ENCODE peak calls at places on chromosome 15, in six cellular contexts. One of them, this sample, is unnamed.

GRCh38 chr15:85306946-85307686 is 73.3 kb upstream of the AKAP13 start:
- DNase-seq in left lung: no peak
- DNase-seq in mammary epithelial cell: no peak
- DNase-seq in upper lobe of right lung: no peak
- DNase-seq in lower lobe of right lung: no peak
- DNase-seq in CD8-positive, alpha-beta T cell: no peak
- DNase-seq in this sample: no peak

GRCh38 chr15:90407871-90408317 is 19.9 kb downstream of the IQGAP1 start:
- DNase-seq in left lung: no peak
- DNase-seq in mammary epithelial cell: no peak
- DNase-seq in upper lobe of right lung: no peak
- DNase-seq in lower lobe of right lung: no peak
- DNase-seq in CD8-positive, alpha-beta T cell: no peak
- DNase-seq in this sample: no peak

GRCh38 chr15:61186905-61187865 is 41.9 kb downstream of the RORA start:
- DNase-seq in left lung: no peak
- DNase-seq in mammary epithelial cell: no peak
- DNase-seq in upper lobe of right lung: peak; percentile 71
- DNase-seq in lower lobe of right lung: peak; percentile 56
- DNase-seq in CD8-positive, alpha-beta T cell: no peak
- DNase-seq in this sample: no peak

GRCh38 chr15:67146875-67147381 is 81.5 kb downstream of the SMAD3 start:
- DNase-seq in left lung: no peak
- DNase-seq in mammary epithelial cell: peak; percentile 99
- DNase-seq in upper lobe of right lung: no peak
- DNase-seq in lower lobe of right lung: no peak
- DNase-seq in CD8-positive, alpha-beta T cell: peak; percentile 18
- DNase-seq in this sample: no peak

GRCh38 chr15:41561777-41562145 is 2.7 kb downstream of the TYRO3 start:
- DNase-seq in left lung: no peak
- DNase-seq in mammary epithelial cell: no peak
- DNase-seq in upper lobe of right lung: no peak
- DNase-seq in lower lobe of right lung: no peak
- DNase-seq in CD8-positive, alpha-beta T cell: no peak
- DNase-seq in this sample: peak; percentile 50

GRCh38 chr15:52013151-52013791 is 5.7 kb upstream of the MAPK6 start:
- DNase-seq in left lung: no peak
- DNase-seq in mammary epithelial cell: peak; percentile 77
- DNase-seq in upper lobe of right lung: no peak
- DNase-seq in lower lobe of right lung: no peak
- DNase-seq in CD8-positive, alpha-beta T cell: no peak
- DNase-seq in this sample: no peak

GRCh38 chr15:37767841-37768455 is 166.5 kb upstream of the TMCO5A start:
- DNase-seq in left lung: no peak
- DNase-seq in mammary epithelial cell: no peak
- DNase-seq in upper lobe of right lung: no peak
- DNase-seq in lower lobe of right lung: no peak
- DNase-seq in CD8-positive, alpha-beta T cell: no peak
- DNase-seq in this sample: no peak

GRCh38 chr15:69805248-69805953 is 292.3 kb downstream of the TLE3 start:
- DNase-seq in left lung: no peak
- DNase-seq in mammary epithelial cell: peak; percentile 70
- DNase-seq in upper lobe of right lung: no peak
- DNase-seq in lower lobe of right lung: no peak
- DNase-seq in CD8-positive, alpha-beta T cell: no peak
- DNase-seq in this sample: no peak

GRCh38 chr15:49898575-49899283 is 220.3 kb downstream of the ATP8B4 start:
- DNase-seq in left lung: no peak
- DNase-seq in mammary epithelial cell: no peak
- DNase-seq in upper lobe of right lung: no peak
- DNase-seq in lower lobe of right lung: no peak
- DNase-seq in CD8-positive, alpha-beta T cell: no peak
- DNase-seq in this sample: no peak

GRCh38 chr15:60009124-60009523 is 5.0 kb downstream of the FOXB1 start:
- DNase-seq in left lung: no peak
- DNase-seq in mammary epithelial cell: no peak
- DNase-seq in upper lobe of right lung: no peak
- DNase-seq in lower lobe of right lung: no peak
- DNase-seq in CD8-positive, alpha-beta T cell: no peak
- DNase-seq in this sample: no peak

GRCh38 chr15:38176155-38176554 is 76.5 kb upstream of the SPRED1 start:
- DNase-seq in left lung: no peak
- DNase-seq in mammary epithelial cell: peak; percentile 35
- DNase-seq in upper lobe of right lung: no peak
- DNase-seq in lower lobe of right lung: no peak
- DNase-seq in CD8-positive, alpha-beta T cell: no peak
- DNase-seq in this sample: no peak

GRCh38 chr15:88835646-88836045 is 32.4 kb downstream of the ACAN start:
- DNase-seq in left lung: no peak
- DNase-seq in mammary epithelial cell: peak; percentile 80
- DNase-seq in upper lobe of right lung: no peak
- DNase-seq in lower lobe of right lung: no peak
- DNase-seq in CD8-positive, alpha-beta T cell: no peak
- DNase-seq in this sample: no peak

GRCh38 chr15:101127503-101128076 is 124.3 kb downstream of the CHSY1 start:
- DNase-seq in left lung: peak; percentile 73
- DNase-seq in mammary epithelial cell: peak; percentile 37
- DNase-seq in upper lobe of right lung: no peak
- DNase-seq in lower lobe of right lung: peak; percentile 58
- DNase-seq in CD8-positive, alpha-beta T cell: peak; percentile 15
- DNase-seq in this sample: peak; percentile 71

GRCh38 chr15:89461386-89461785 is 35.0 kb downstream of the RHCG start:
- DNase-seq in left lung: no peak
- DNase-seq in mammary epithelial cell: no peak
- DNase-seq in upper lobe of right lung: peak; percentile 42
- DNase-seq in lower lobe of right lung: no peak
- DNase-seq in CD8-positive, alpha-beta T cell: no peak
- DNase-seq in this sample: no peak

GRCh38 chr15:66701422-66702034 is 508 bp upstream of the SMAD6 start:
- DNase-seq in left lung: peak; percentile 68
- DNase-seq in mammary epithelial cell: peak; percentile 59
- DNase-seq in upper lobe of right lung: peak; percentile 82
- DNase-seq in lower lobe of right lung: peak; percentile 70
- DNase-seq in CD8-positive, alpha-beta T cell: peak; percentile 14
- DNase-seq in this sample: no peak

GRCh38 chr15:60477991-60478632 is 830 bp downstream of the ICE2 start:
- DNase-seq in left lung: no peak
- DNase-seq in mammary epithelial cell: peak; percentile 28
- DNase-seq in upper lobe of right lung: no peak
- DNase-seq in lower lobe of right lung: no peak
- DNase-seq in CD8-positive, alpha-beta T cell: no peak
- DNase-seq in this sample: no peak

GRCh38 chr15:28015855-28016254 is 83.3 kb downstream of the OCA2 start:
- DNase-seq in left lung: no peak
- DNase-seq in mammary epithelial cell: no peak
- DNase-seq in upper lobe of right lung: no peak
- DNase-seq in lower lobe of right lung: no peak
- DNase-seq in CD8-positive, alpha-beta T cell: no peak
- DNase-seq in this sample: no peak

GRCh38 chr15:28019594-28020320 is 79.4 kb downstream of the OCA2 start:
- DNase-seq in left lung: no peak
- DNase-seq in mammary epithelial cell: no peak
- DNase-seq in upper lobe of right lung: no peak
- DNase-seq in lower lobe of right lung: no peak
- DNase-seq in CD8-positive, alpha-beta T cell: no peak
- DNase-seq in this sample: no peak

GRCh38 chr15:28014623-28015200 is 84.4 kb downstream of the OCA2 start:
- DNase-seq in left lung: no peak
- DNase-seq in mammary epithelial cell: no peak
- DNase-seq in upper lobe of right lung: no peak
- DNase-seq in lower lobe of right lung: no peak
- DNase-seq in CD8-positive, alpha-beta T cell: no peak
- DNase-seq in this sample: no peak

GRCh38 chr15:28018291-28019044 is 80.6 kb downstream of the OCA2 start:
- DNase-seq in left lung: no peak
- DNase-seq in mammary epithelial cell: no peak
- DNase-seq in upper lobe of right lung: no peak
- DNase-seq in lower lobe of right lung: no peak
- DNase-seq in CD8-positive, alpha-beta T cell: no peak
- DNase-seq in this sample: no peak

DNA sequence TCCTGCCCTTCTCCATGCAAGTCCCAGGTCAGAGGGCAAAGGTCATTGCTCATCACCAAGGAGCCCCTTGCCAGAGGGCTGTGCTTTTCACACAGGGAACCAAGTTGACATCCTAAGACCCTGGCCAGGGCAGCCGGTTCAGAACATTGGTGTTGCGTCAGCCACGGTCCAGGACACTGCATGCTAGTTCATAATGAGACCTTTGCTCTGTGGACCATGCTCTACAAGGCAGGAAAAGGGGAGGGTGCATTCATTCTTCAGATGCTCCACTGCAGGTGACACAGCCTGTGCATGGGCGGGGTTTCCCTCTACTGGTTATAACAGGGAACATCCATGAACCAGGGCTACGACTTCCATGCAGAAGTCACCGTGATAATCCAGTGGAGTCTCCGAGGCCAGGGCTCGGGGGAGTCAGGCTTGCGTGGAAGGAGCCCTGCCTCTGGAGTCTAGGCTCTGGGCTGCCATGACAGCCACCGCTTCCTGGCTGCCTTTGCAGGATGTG is 81.6 kb downstream of the OCA2 start:
- DNase-seq in left lung: no peak
- DNase-seq in mammary epithelial cell: no peak
- DNase-seq in upper lobe of right lung: no peak
- DNase-seq in lower lobe of right lung: no peak
- DNase-seq in CD8-positive, alpha-beta T cell: no peak
- DNase-seq in this sample: no peak
- TF ChIP-seq CTCF in left lung: no peak
- TF ChIP-seq CTCF in mammary epithelial cell: no peak
- TF ChIP-seq CTCF in upper lobe of right lung: no peak
- TF ChIP-seq CTCF in lower lobe of right lung: no peak
- TF ChIP-seq CTCF in CD8-positive, alpha-beta T cell: no peak
- TF ChIP-seq CTCF in this sample: no peak

GRCh38 chr15:91789136-91789535 is 64.4 kb upstream of the SLCO3A1 start:
- DNase-seq in left lung: no peak
- DNase-seq in mammary epithelial cell: no peak
- DNase-seq in upper lobe of right lung: no peak
- DNase-seq in lower lobe of right lung: no peak
- DNase-seq in CD8-positive, alpha-beta T cell: no peak
- DNase-seq in this sample: no peak
- H3K27ac ChIP-seq in left lung: no peak overlapping the region
- H3K27ac ChIP-seq in mammary epithelial cell: no peak overlapping the region
- H3K27ac ChIP-seq in upper lobe of right lung: no peak overlapping the region
- H3K27ac ChIP-seq in lower lobe of right lung: no peak overlapping the region
- H3K27ac ChIP-seq in CD8-positive, alpha-beta T cell: no peak overlapping the region
- H3K27ac ChIP-seq in this sample: no peak overlapping the region

GRCh38 chr15:55552461-55552860 is 35.7 kb downstream of the PYGO1 start:
- DNase-seq in left lung: no peak
- DNase-seq in mammary epithelial cell: no peak
- DNase-seq in upper lobe of right lung: no peak
- DNase-seq in lower lobe of right lung: no peak
- DNase-seq in CD8-positive, alpha-beta T cell: no peak
- DNase-seq in this sample: no peak
- H3K4me1 ChIP-seq in left lung: no peaks in the 10 kb centered on the region
- H3K4me1 ChIP-seq in mammary epithelial cell: no peaks in the 10 kb centered on the region
- H3K4me1 ChIP-seq in upper lobe of right lung: peaks cover 5% of the 10 kb centered on the region
- H3K4me1 ChIP-seq in lower lobe of right lung: no peaks in the 10 kb centered on the region
- H3K4me1 ChIP-seq in CD8-positive, alpha-beta T cell: no peaks in the 10 kb centered on the region
- H3K4me1 ChIP-seq in this sample: no peaks in the 10 kb centered on the region

DNA sequence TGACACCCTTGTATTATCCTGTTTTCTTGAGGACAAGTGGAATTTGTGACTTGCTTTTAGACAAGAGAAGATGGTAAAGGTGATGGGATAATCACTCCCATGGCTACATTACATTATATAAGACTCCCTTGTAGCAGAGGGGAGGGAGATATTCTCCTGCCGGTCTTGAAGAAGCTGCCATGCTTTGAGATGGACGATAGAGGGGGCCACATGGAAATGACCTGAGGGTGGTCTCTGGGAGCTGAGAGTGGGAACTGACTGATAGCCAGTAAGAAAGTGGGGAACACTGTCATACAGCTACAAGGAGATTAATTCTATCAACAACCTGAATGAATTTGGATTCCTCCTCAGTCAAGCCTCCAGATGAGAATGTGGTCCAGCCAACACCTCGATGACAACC is 540.1 kb downstream of the NTRK3 start:
- DNase-seq in left lung: no peak
- DNase-seq in mammary epithelial cell: no peak
- DNase-seq in upper lobe of right lung: no peak
- DNase-seq in lower lobe of right lung: no peak
- DNase-seq in CD8-positive, alpha-beta T cell: no peak
- DNase-seq in this sample: no peak
- TF ChIP-seq CTCF in left lung: no peak
- TF ChIP-seq CTCF in mammary epithelial cell: no peak
- TF ChIP-seq CTCF in upper lobe of right lung: no peak
- TF ChIP-seq CTCF in lower lobe of right lung: no peak
- TF ChIP-seq CTCF in CD8-positive, alpha-beta T cell: no peak
- TF ChIP-seq CTCF in this sample: no peak

GRCh38 chr15:56351362-56351761 is 13.9 kb upstream of the TEX9 start:
- DNase-seq in left lung: no peak
- DNase-seq in mammary epithelial cell: no peak
- DNase-seq in upper lobe of right lung: no peak
- DNase-seq in lower lobe of right lung: no peak
- DNase-seq in CD8-positive, alpha-beta T cell: no peak
- DNase-seq in this sample: no peak

GRCh38 chr15:56353119-56353518 is 12.1 kb upstream of the TEX9 start:
- DNase-seq in left lung: no peak
- DNase-seq in mammary epithelial cell: no peak
- DNase-seq in upper lobe of right lung: no peak
- DNase-seq in lower lobe of right lung: no peak
- DNase-seq in CD8-positive, alpha-beta T cell: no peak
- DNase-seq in this sample: no peak

GRCh38 chr15:56351957-56352506 is 13.2 kb upstream of the TEX9 start:
- DNase-seq in left lung: no peak
- DNase-seq in mammary epithelial cell: no peak
- DNase-seq in upper lobe of right lung: no peak
- DNase-seq in lower lobe of right lung: no peak
- DNase-seq in CD8-positive, alpha-beta T cell: no peak
- DNase-seq in this sample: no peak

GRCh38 chr15:56346414-56346813 is 18.8 kb upstream of the TEX9 start:
- DNase-seq in left lung: no peak
- DNase-seq in mammary epithelial cell: no peak
- DNase-seq in upper lobe of right lung: no peak
- DNase-seq in lower lobe of right lung: no peak
- DNase-seq in CD8-positive, alpha-beta T cell: no peak
- DNase-seq in this sample: no peak

DNA sequence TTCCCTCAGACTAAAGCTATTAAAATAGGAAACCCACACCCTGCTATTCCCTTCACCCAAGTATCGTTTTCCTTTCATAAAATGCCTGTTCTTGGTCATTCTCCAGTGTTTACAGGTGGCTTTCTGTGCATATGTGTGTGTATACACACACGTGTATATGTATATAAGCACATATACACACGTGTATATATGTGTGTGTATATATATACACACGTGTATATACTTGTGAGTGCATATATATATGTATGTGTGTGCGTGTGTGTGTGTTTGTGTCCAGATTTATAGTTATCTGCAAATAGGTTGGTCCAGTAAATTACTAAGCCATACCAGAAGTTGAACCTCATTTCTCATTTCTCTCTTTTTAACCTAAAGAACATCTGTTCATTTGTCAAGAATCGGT is 15.7 kb upstream of the TEX9 start:
- DNase-seq in left lung: no peak
- DNase-seq in mammary epithelial cell: no peak
- DNase-seq in upper lobe of right lung: no peak
- DNase-seq in lower lobe of right lung: no peak
- DNase-seq in CD8-positive, alpha-beta T cell: no peak
- DNase-seq in this sample: no peak
- H3K27ac ChIP-seq in left lung: no peak overlapping the region
- H3K27ac ChIP-seq in mammary epithelial cell: no peak overlapping the region
- H3K27ac ChIP-seq in upper lobe of right lung: no peak overlapping the region
- H3K27ac ChIP-seq in lower lobe of right lung: no peak overlapping the region
- H3K27ac ChIP-seq in CD8-positive, alpha-beta T cell: no peak overlapping the region
- H3K27ac ChIP-seq in this sample: no peak overlapping the region

This sample was measured in tibial nerve.